ENCODE peak calls at places on chromosomes 3 and 15, in seven cellular contexts. U is activated T-cell treated with anti-CD3 and anti-CD28 coated beads for 24 hours; W is cardiac fibroblast; T is activated CD4-positive, alpha-beta T cell treated with anti-CD3 and anti-CD28 coated beads, Interleukin-2, amount 50 U/mL, for 24 hours; D is B cell; Z is GM12891; M is psoas muscle. I is an unnamed sample.

GRCh38 chr3:158532099-158532734 is 38.8 kb upstream of the MLF1 start:
- DNase-seq in Z (no peak), T (no peak), M (no peak), W (peak), U (no peak), D (no peak), I (no peak)

GRCh38 chr3:63328386-63328785 is 50.3 kb downstream of the SYNPR start:
- DNase-seq in W (peak), U (no peak), T (no peak), Z (no peak), D (no peak), M (no peak), I (no peak)

GRCh38 chr3:186717039-186717457 is at the start of gene KNG1:
- DNase-seq in D (no peak), Z (no peak), M (no peak), W (no peak), U (no peak), T (no peak), I (no peak)

GRCh38 chr3:99128205-99128604 is 226.7 kb upstream of the DCBLD2 start:
- DNase-seq in T (no peak), W (peak), M (no peak), Z (no peak), U (no peak), D (no peak), I (no peak)

GRCh38 chr15:33500432-33500831 is 189.7 kb downstream of the RYR3 start:
- DNase-seq in Z (no peak), T (no peak), W (no peak), U (no peak), D (no peak), M (peak), I (no peak)

GRCh38 chr3:79521221-79521848 is 246.5 kb downstream of the ROBO1 start:
- DNase-seq in Z (no peak), W (peak), U (no peak), T (no peak), D (no peak), M (no peak), I (no peak)

GRCh38 chr3:75294124-75294523 is 370.0 kb upstream of the FRG2C start:
- DNase-seq in T (no peak), M (peak), Z (peak), D (no peak), W (peak), U (no peak), I (peak)

GRCh38 chr15:56948766-56949105 is 30.3 kb downstream of the TCF12 start:
- DNase-seq in U (no peak), W (no peak), Z (no peak), D (no peak), T (no peak), M (no peak), I (no peak)

GRCh38 chr3:168622795-168623194 is 527.1 kb upstream of the GOLIM4 start:
- DNase-seq in D (no peak), W (no peak), Z (no peak), M (no peak), T (no peak), U (no peak), I (no peak)

GRCh38 chr3:66508461-66508860 is 7.6 kb upstream of the LRIG1 start:
- DNase-seq in M (no peak), U (no peak), Z (no peak), W (no peak), D (no peak), T (no peak), I (no peak)

GRCh38 chr15:88661041-88661765 is 22.4 kb downstream of the ISG20 start:
- DNase-seq in W (peak), D (peak), M (no peak), U (no peak), Z (no peak), T (no peak), I (no peak)

GRCh38 chr3:139491027-139491700 is 14.8 kb upstream of the RBP2 start:
- DNase-seq in M (no peak), Z (no peak), W (no peak), T (no peak), D (no peak), U (no peak), I (no peak)

GRCh38 chr3:186109897-186110803 is 1.3 kb upstream of the ETV5 start:
- DNase-seq in Z (no peak), T (no peak), M (peak), U (no peak), D (peak), W (peak), I (peak)

GRCh38 chr3:120432105-120432860 is 18.5 kb downstream of the FSTL1 start:
- DNase-seq in T (no peak), M (no peak), Z (no peak), W (peak), D (no peak), U (no peak), I (no peak)

GRCh38 chr3:196454935-196455334 is 22.7 kb upstream of the UBXN7 start:
- DNase-seq in T (no peak), D (no peak), W (no peak), M (peak), Z (no peak), U (no peak), I (no peak)

GRCh38 chr3:69425249-69425648 is 39.4 kb upstream of the FRMD4B start:
- DNase-seq in Z (peak), W (peak), U (peak), D (no peak), M (no peak), T (no peak), I (no peak)

GRCh38 chr15:36004891-36005508 is 459.0 kb upstream of the DPH6 start:
- DNase-seq in M (no peak), U (no peak), T (no peak), Z (no peak), W (no peak), D (no peak), I (no peak)

GRCh38 chr15:91566116-91566515 is 287.4 kb upstream of the SLCO3A1 start:
- DNase-seq in M (no peak), T (no peak), U (no peak), Z (no peak), W (no peak), D (no peak), I (no peak)

GRCh38 chr15:68807249-68807648 is 13.4 kb downstream of the ANP32A start:
- DNase-seq in D (no peak), M (no peak), T (no peak), U (no peak), W (no peak), Z (no peak), I (no peak)

GRCh38 chr15:70383856-70384255 is 286.1 kb upstream of the TLE3 start:
- DNase-seq in D (no peak), Z (no peak), M (no peak), U (no peak), T (no peak), W (no peak), I (no peak)

GRCh38 chr3:100525753-100526612 is 33.6 kb downstream of the TMEM45A start:
- DNase-seq in Z (no peak), M (peak), D (no peak), T (no peak), W (peak), U (no peak), I (peak)

GRCh38 chr3:51680663-51681230 is 9.7 kb downstream of the TEX264 start:
- DNase-seq in M (no peak), W (no peak), T (no peak), U (no peak), Z (no peak), D (peak), I (no peak)

I was measured in H54.